ENCODE peak calls at places on chromosomes 2 and 18, in eight cellular contexts. E is astrocyte of the spinal cord; F is brain microvascular endothelial cell; O is adrenal gland; N is CD8-positive, alpha-beta T cell; U is lower leg skin; V is stomach; A is foreskin fibroblast. Z is an unnamed sample.

GRCh38 chr2:171334171-171334570 is 99.6 kb downstream of the METTL8 start:
- DNase-seq in N (no peak), A (no peak), E (no peak), F (no peak), V (peak; percentile 36), O (no peak), U (no peak), Z (no peak)

GRCh38 chr2:55282110-55282917 is 13.3 kb upstream of the MTIF2 start:
- DNase-seq in N (peak; percentile 78), O (peak; percentile 83), V (peak; percentile 92), U (peak; percentile 96), E (peak; percentile 82), F (peak; percentile 83), A (peak; percentile 95), Z (peak; percentile 93)

GRCh38 chr2:240974771-240975572 is 23.4 kb upstream of the SNED1 start:
- DNase-seq in A (peak; percentile 59), F (no peak), O (no peak), V (no peak), N (no peak), U (no peak), E (no peak), Z (no peak)

GRCh38 chr2:124163825-124164224 is 138.7 kb downstream of the CNTNAP5 start:
- DNase-seq in A (peak; percentile 3), E (no peak), F (no peak), O (no peak), U (no peak), V (no peak), N (no peak), Z (no peak)

GRCh38 chr2:218555527-218555926 is 12.6 kb downstream of the USP37 start:
- DNase-seq in N (no peak), F (no peak), U (no peak), A (no peak), E (no peak), V (no peak), O (no peak), Z (no peak)

GRCh38 chr2:200308421-200309295 is 2.2 kb downstream of the SPATS2L start:
- DNase-seq in V (no peak), O (no peak), A (peak; percentile 51), U (no peak), N (no peak), F (no peak), E (peak; percentile 65), Z (peak; percentile 60)

GRCh38 chr2:179020156-179020750 is 29.7 kb downstream of the CCDC141 start:
- DNase-seq in O (no peak), A (peak; percentile 4), F (no peak), N (no peak), E (no peak), V (peak; percentile 29), U (no peak), Z (peak; percentile 31)

GRCh38 chr2:62184499-62185045 is 11.3 kb upstream of the B3GNT2 start:
- DNase-seq in F (no peak), E (no peak), N (no peak), A (no peak), U (no peak), O (no peak), V (no peak), Z (no peak)

GRCh38 chr18:36066001-36066400 is 1.4 kb downstream of the RPRD1A start:
- DNase-seq in F (no peak), N (no peak), O (no peak), A (peak; percentile 28), V (no peak), E (peak; percentile 9), U (no peak), Z (peak; percentile 24)

GRCh38 chr2:133044556-133044955 is 374.6 kb upstream of the LYPD1 start:
- DNase-seq in F (no peak), A (no peak), O (no peak), U (no peak), V (no peak), N (no peak), E (no peak), Z (no peak)

GRCh38 chr2:205484717-205485116 is 197.6 kb upstream of the NRP2 start:
- DNase-seq in F (no peak), V (no peak), O (no peak), N (no peak), A (no peak), E (no peak), U (no peak), Z (no peak)

GRCh38 chr18:75141734-75142133 is 67.2 kb downstream of the PTGR3 start:
- DNase-seq in V (no peak), N (no peak), F (no peak), O (no peak), E (no peak), U (no peak), A (no peak), Z (no peak)

GRCh38 chr2:127166221-127166860 is 53.8 kb downstream of the CYP27C1 start:
- DNase-seq in O (peak; percentile 13), V (no peak), F (no peak), N (no peak), E (no peak), U (peak; percentile 75), A (no peak), Z (no peak)

GRCh38 chr18:446941-447560 is 53.5 kb downstream of the COLEC12 start:
- DNase-seq in V (no peak), N (no peak), F (peak; percentile 43), E (peak; percentile 41), O (no peak), A (peak; percentile 79), U (no peak), Z (peak; percentile 70)

GRCh38 chr2:241053576-241054251 is 48.4 kb downstream of the MTERF4 start:
- DNase-seq in N (no peak), V (no peak), O (no peak), U (peak; percentile 82), F (no peak), E (no peak), A (no peak), Z (no peak)

GRCh38 chr2:9950521-9951271 is 797 bp upstream of the GRHL1 start:
- DNase-seq in U (peak; percentile 90), F (no peak), N (no peak), V (peak; percentile 51), O (peak; percentile 48), E (no peak), A (peak; percentile 64), Z (peak; percentile 11)

GRCh38 chr18:34998677-34999076 is 42.5 kb upstream of the MAPRE2 start:
- DNase-seq in V (no peak), F (no peak), O (no peak), N (no peak), U (no peak), E (no peak), A (no peak), Z (no peak)

GRCh38 chr2:65395621-65396347 is 36.6 kb downstream of the SPRED2 start:
- DNase-seq in N (no peak), E (peak; percentile 62), F (no peak), O (no peak), U (no peak), V (no peak), A (no peak), Z (no peak)
- H3K4me3 ChIP-seq in N (no peak overlapping the region), E (no peak overlapping the region), F (no peak overlapping the region), O (no peak overlapping the region), U (no peak overlapping the region), V (no peak overlapping the region), A (no peak overlapping the region), Z (no peak overlapping the region)

GRCh38 chr2:76633522-76633921 is 888.7 kb downstream of the LRRTM4 start:
- DNase-seq in F (no peak), N (no peak), V (no peak), E (no peak), U (no peak), A (no peak), O (no peak), Z (no peak)
- TF ChIP-seq CTCF in F (no peak), N (no peak), V (no peak), E (no peak), U (no peak), A (no peak), O (no peak), Z (no peak)

GRCh38 chr2:230795856-230796255 is 68.9 kb upstream of the ITM2C start:
- DNase-seq in F (no peak), O (no peak), V (no peak), U (no peak), A (peak; percentile 47), E (no peak), N (no peak), Z (no peak)

GRCh38 chr2:230794472-230794871 is 70.3 kb upstream of the ITM2C start:
- DNase-seq in A (no peak), N (no peak), U (no peak), V (no peak), O (no peak), F (peak; percentile 69), E (no peak), Z (no peak)

GRCh38 chr2:230798769-230799399 is 65.9 kb upstream of the ITM2C start:
- DNase-seq in V (no peak), F (peak; percentile 32), O (no peak), A (peak; percentile 80), E (peak; percentile 70), U (no peak), N (no peak), Z (peak; percentile 80)

GRCh38 chr2:230796280-230796862 is 68.4 kb upstream of the ITM2C start:
- DNase-seq in E (peak; percentile 57), V (no peak), N (no peak), A (peak; percentile 62), U (no peak), F (peak; percentile 74), O (no peak), Z (peak; percentile 69)

DNA sequence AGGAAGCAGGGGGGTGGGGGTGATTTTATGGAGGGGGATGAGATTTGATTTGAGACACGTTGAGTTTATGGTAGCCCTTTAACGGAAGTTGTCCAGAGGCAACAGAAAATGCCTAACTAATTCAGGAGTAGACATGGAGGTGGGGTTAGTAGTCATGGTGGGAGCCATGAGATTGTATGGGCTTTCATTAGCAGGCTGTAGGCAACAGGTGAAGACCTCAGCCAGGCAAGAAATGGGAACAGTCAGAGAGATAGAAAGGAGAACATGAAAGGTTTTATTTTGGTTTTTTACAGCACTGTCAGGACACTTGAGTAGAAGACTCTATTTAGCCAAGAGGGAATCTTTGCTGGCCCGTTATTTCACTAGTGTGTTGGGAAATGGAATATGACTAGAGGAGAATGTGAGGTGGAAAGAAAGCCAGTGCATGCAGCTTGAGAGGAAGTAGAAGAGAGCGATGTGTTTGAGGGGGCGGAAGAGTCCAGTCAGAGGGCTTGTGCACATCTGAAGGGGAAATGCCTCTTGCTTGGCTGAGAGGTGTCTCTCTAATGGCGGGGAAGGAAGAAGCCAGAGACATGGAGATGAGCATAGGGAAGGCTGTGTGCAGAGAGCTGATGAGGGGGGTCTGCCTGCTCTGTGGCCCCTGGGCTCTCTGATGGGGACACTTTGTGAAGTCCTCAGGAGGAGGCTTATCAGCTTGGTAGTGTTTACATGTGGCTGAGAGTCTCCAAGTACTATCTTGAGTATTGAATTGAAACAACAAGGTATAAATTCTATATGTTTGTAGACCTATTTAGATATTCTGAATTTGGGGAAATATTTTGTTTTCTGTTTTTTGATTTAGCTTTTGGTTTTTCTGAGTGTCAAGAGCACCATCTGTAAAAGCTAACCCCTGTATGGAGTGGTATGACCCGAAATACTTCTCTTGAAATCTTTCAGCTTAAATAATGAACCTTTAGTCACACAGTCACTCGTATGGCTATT is 66.9 kb upstream of the ITM2C start:
- DNase-seq in A (peak; percentile 72), F (peak; percentile 32), V (no peak), N (no peak), E (no peak), U (no peak), O (no peak), Z (peak; percentile 51)
- H3K4me3 ChIP-seq in A (no peak overlapping the region), F (no peak overlapping the region), V (no peak overlapping the region), N (no peak overlapping the region), E (no peak overlapping the region), U (no peak overlapping the region), O (no peak overlapping the region), Z (no peak overlapping the region)

DNA sequence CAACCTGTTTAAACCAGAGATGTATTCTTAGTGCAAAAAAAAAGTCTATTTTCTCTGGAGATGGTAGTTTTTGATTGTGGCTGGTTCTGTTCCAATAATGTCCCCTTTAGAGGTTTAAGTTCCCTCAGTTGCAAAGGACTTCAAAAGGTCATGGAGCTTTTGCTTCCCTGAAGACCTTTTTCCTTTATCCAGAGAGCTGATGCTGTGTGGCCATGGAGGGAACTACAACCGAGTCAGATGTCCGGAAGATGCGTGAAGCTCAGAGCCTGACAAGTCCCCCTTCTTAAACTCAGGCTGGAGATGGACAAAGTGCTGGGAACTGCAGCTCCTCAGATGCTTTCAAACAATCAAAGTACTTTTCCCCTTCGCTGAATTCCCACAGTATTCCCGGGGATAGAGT is 176.1 kb downstream of the TMEM18 start:
- DNase-seq in O (no peak), F (peak; percentile 2), E (no peak), A (no peak), U (peak; percentile 26), N (no peak), V (no peak), Z (peak; percentile 4)
- TF ChIP-seq CTCF in O (peak; percentile 6), F (no peak), E (peak; percentile 5), A (no peak), U (no peak), N (no peak), V (no peak), Z (peak; percentile 19)

Z was measured in choroid plexus epithelial cell.